ENCODE peak calls at places on chromosomes 4 and X, in ten cellular contexts. F is breast epithelium, K is kidney epithelial cell, G is fibroblast of the aortic adventitia, Q is endothelial cell, Z is mucosa of descending colon, H is thoracic aorta, W is prostate gland, C is WTC11, D is gastrocnemius medialis. V is an unnamed sample.

GRCh38 chr4:137432431-137432830 is 99.9 kb downstream of the PCDH18 start:
- DNase-seq in F (no peak), K (no peak), G (peak), Q (no peak), Z (no peak), H (no peak), W (no peak), C (no peak), D (no peak), V (no peak)

GRCh38 chrX:112058255-112058654 is 24.3 kb downstream of the TRPC5 start:
- DNase-seq in F (no peak), K (no peak), G (no peak), Q (peak), Z (no peak), H (no peak), W (no peak), C (no peak), D (no peak), V (no peak)

GRCh38 chr4:54228563-54229501 is at the start of gene PDGFRA:
- DNase-seq in F (no peak), K (no peak), G (peak), Q (no peak), Z (peak), H (no peak), W (no peak), C (peak), D (peak), V (no peak)

GRCh38 chr4:54233697-54234496 is 4.8 kb downstream of the PDGFRA start:
- DNase-seq in F (peak), K (no peak), G (peak), Q (peak), Z (peak), H (no peak), W (peak), C (peak), D (peak), V (peak)

GRCh38 chr4:48943387-48943786 is 36.8 kb upstream of the OCIAD2 start:
- DNase-seq in F (no peak), K (no peak), G (no peak), Q (no peak), Z (no peak), H (no peak), W (no peak), C (peak), D (no peak), V (no peak)

GRCh38 chrX:72137846-72138455 is 6.2 kb upstream of the RTL5 start:
- DNase-seq in F (no peak), K (no peak), G (no peak), Q (no peak), Z (no peak), H (no peak), W (no peak), C (no peak), D (no peak), V (no peak)

GRCh38 chrX:130974323-130974722 is 71.3 kb upstream of the ENOX2 start:
- DNase-seq in F (no peak), K (peak), G (peak), Q (no peak), Z (no peak), H (no peak), W (no peak), C (no peak), D (no peak), V (no peak)

GRCh38 chrX:40784516-40785151 is 49.3 kb upstream of the MED14 start:
- DNase-seq in F (no peak), K (no peak), G (no peak), Q (no peak), Z (no peak), H (no peak), W (no peak), C (no peak), D (no peak), V (no peak)

GRCh38 chr4:32748498-32748897 is 2028.3 kb downstream of the PCDH7 start:
- DNase-seq in F (no peak), K (no peak), G (no peak), Q (no peak), Z (no peak), H (no peak), W (no peak), C (peak), D (no peak), V (no peak)

GRCh38 chr4:116926631-116927295 is 158.6 kb downstream of the TRAM1L1 start:
- DNase-seq in F (no peak), K (peak), G (no peak), Q (no peak), Z (no peak), H (no peak), W (no peak), C (no peak), D (no peak), V (no peak)

GRCh38 chr4:42709392-42710065 is 52.6 kb upstream of the ATP8A1 start:
- DNase-seq in F (no peak), K (no peak), G (no peak), Q (no peak), Z (no peak), H (no peak), W (peak), C (no peak), D (no peak), V (no peak)

GRCh38 chr4:75922588-75922987 is 18.2 kb downstream of the NAAA start:
- DNase-seq in F (no peak), K (no peak), G (no peak), Q (no peak), Z (no peak), H (no peak), W (no peak), C (no peak), D (no peak), V (no peak)

GRCh38 chr4:145881991-145882390 is 56.6 kb downstream of the ZNF827 start:
- DNase-seq in F (peak), K (no peak), G (no peak), Q (no peak), Z (peak), H (no peak), W (peak), C (peak), D (no peak), V (no peak)

GRCh38 chr4:54152846-54153600 is 53.1 kb downstream of the GSX2 start:
- DNase-seq in F (no peak), K (peak), G (peak), Q (no peak), Z (no peak), H (no peak), W (no peak), C (no peak), D (no peak), V (no peak)

GRCh38 chrX:95156566-95156965 is 1482.6 kb downstream of the FAM133A start:
- DNase-seq in F (no peak), K (no peak), G (no peak), Q (no peak), Z (no peak), H (no peak), W (no peak), C (no peak), D (no peak), V (no peak)

GRCh38 chr4:123651127-123651526 is 254.5 kb downstream of the SPRY1 start:
- DNase-seq in F (no peak), K (no peak), G (peak), Q (no peak), Z (no peak), H (no peak), W (peak), C (no peak), D (no peak), V (no peak)

GRCh38 chr4:1305781-1306455 is 16.2 kb downstream of the MAEA start:
- DNase-seq in F (no peak), K (no peak), G (no peak), Q (no peak), Z (peak), H (no peak), W (no peak), C (no peak), D (no peak), V (no peak)

GRCh38 chrX:129622757-129623301 is 31.9 kb downstream of the APLN start:
- DNase-seq in F (peak), K (no peak), G (peak), Q (peak), Z (no peak), H (no peak), W (no peak), C (peak), D (no peak), V (no peak)

GRCh38 chrX:1815456-1816175 is 200.8 kb downstream of the ASMT start:
- DNase-seq in F (no peak), K (no peak), G (no peak), Q (no peak), Z (no peak), H (no peak), W (no peak), C (no peak), D (no peak), V (no peak)

GRCh38 chr4:16034010-16034829 is 49.6 kb downstream of the PROM1 start:
- DNase-seq in F (no peak), K (peak), G (peak), Q (no peak), Z (no peak), H (no peak), W (no peak), C (no peak), D (no peak), V (no peak)

GRCh38 chr4:61909031-61909430 is 708.9 kb downstream of the ADGRL3 start:
- DNase-seq in F (no peak), K (no peak), G (no peak), Q (no peak), Z (no peak), H (no peak), W (no peak), C (no peak), D (no peak), V (no peak)

GRCh38 chr4:8682725-8683124 is 90.2 kb downstream of the CPZ start:
- DNase-seq in F (no peak), K (no peak), G (no peak), Q (no peak), Z (no peak), H (no peak), W (no peak), C (no peak), D (no peak), V (no peak)

GRCh38 chr4:12645732-12646131 is 838.4 kb downstream of the RAB28 start:
- DNase-seq in F (no peak), K (no peak), G (no peak), Q (no peak), Z (no peak), H (no peak), W (no peak), C (no peak), D (no peak), V (no peak)

GRCh38 chr4:54802336-54802735 is 144.6 kb downstream of the KIT start:
- DNase-seq in F (no peak), K (no peak), G (no peak), Q (no peak), Z (no peak), H (no peak), W (no peak), C (no peak), D (no peak), V (no peak)

GRCh38 chrX:3346436-3347329 is at the start of gene MXRA5:
- DNase-seq in F (no peak), K (no peak), G (peak), Q (peak), Z (no peak), H (no peak), W (peak), C (peak), D (no peak), V (no peak)

GRCh38 chr4:121256346-121256745 is 92.2 kb upstream of the TNIP3 start:
- DNase-seq in F (no peak), K (peak), G (peak), Q (no peak), Z (no peak), H (no peak), W (no peak), C (no peak), D (no peak), V (peak)

GRCh38 chr4:21769404-21770147 is 179.0 kb downstream of the KCNIP4 start:
- DNase-seq in F (no peak), K (peak), G (peak), Q (no peak), Z (no peak), H (no peak), W (no peak), C (no peak), D (no peak), V (no peak)

GRCh38 chr4:35151816-35152572 is 1092.3 kb downstream of the ARAP2 start:
- DNase-seq in F (no peak), K (no peak), G (no peak), Q (peak), Z (no peak), H (no peak), W (no peak), C (peak), D (no peak), V (peak)

GRCh38 chrX:129842510-129843208 is 1.0 kb downstream of the ZDHHC9 start:
- DNase-seq in F (no peak), K (no peak), G (peak), Q (peak), Z (peak), H (no peak), W (peak), C (peak), D (peak), V (no peak)

GRCh38 chr4:186248643-186249042 is 17.3 kb upstream of the F11 start:
- DNase-seq in F (no peak), K (no peak), G (no peak), Q (no peak), Z (no peak), H (no peak), W (no peak), C (no peak), D (no peak), V (no peak)

GRCh38 chrX:154013614-154014360 is 5.9 kb downstream of the IRAK1 start:
- DNase-seq in F (no peak), K (no peak), G (peak), Q (peak), Z (no peak), H (no peak), W (no peak), C (peak), D (no peak), V (peak)

GRCh38 chrX:120559799-120560198 is 963 bp downstream of the CUL4B start:
- DNase-seq in F (no peak), K (no peak), G (no peak), Q (no peak), Z (no peak), H (no peak), W (no peak), C (no peak), D (no peak), V (peak)

GRCh38 chr4:153170407-153170806 is 33.8 kb upstream of the TRIM2 start:
- DNase-seq in F (no peak), K (no peak), G (no peak), Q (no peak), Z (no peak), H (no peak), W (no peak), C (no peak), D (no peak), V (no peak)

GRCh38 chr4:75723117-75723801 is 1.1 kb upstream of the USO1 start:
- DNase-seq in F (no peak), K (no peak), G (peak), Q (no peak), Z (no peak), H (no peak), W (no peak), C (no peak), D (no peak), V (peak)

GRCh38 chr4:156941940-156942548 is 29.6 kb downstream of the PDGFC start:
- DNase-seq in F (peak), K (peak), G (peak), Q (peak), Z (peak), H (no peak), W (peak), C (peak), D (peak), V (no peak)

GRCh38 chr4:65089666-65090065 is 580.6 kb downstream of the EPHA5 start:
- DNase-seq in F (no peak), K (no peak), G (peak), Q (no peak), Z (no peak), H (no peak), W (no peak), C (no peak), D (no peak), V (peak)

GRCh38 chr4:2292679-2293108 is 30.8 kb upstream of the MXD4 start:
- DNase-seq in F (no peak), K (no peak), G (peak), Q (no peak), Z (no peak), H (no peak), W (no peak), C (no peak), D (no peak), V (no peak)

GRCh38 chr4:2175990-2176698 is 65.8 kb downstream of the HAUS3 start:
- DNase-seq in F (no peak), K (no peak), G (no peak), Q (no peak), Z (no peak), H (no peak), W (no peak), C (no peak), D (no peak), V (peak)

GRCh38 chrX:153968754-153969124 is 2.9 kb downstream of the HCFC1 start:
- DNase-seq in F (no peak), K (no peak), G (no peak), Q (no peak), Z (no peak), H (no peak), W (no peak), C (no peak), D (peak), V (peak)

GRCh38 chr4:79241846-79242245 is 84.0 kb downstream of the NAA11 start:
- DNase-seq in F (no peak), K (peak), G (peak), Q (no peak), Z (no peak), H (no peak), W (no peak), C (no peak), D (no peak), V (peak)
- TF ChIP-seq CTCF in F (no peak), K (peak), G (peak), Q (no peak), Z (no peak), H (no peak), W (no peak), C (peak), D (no peak), V (no peak)

DNA sequence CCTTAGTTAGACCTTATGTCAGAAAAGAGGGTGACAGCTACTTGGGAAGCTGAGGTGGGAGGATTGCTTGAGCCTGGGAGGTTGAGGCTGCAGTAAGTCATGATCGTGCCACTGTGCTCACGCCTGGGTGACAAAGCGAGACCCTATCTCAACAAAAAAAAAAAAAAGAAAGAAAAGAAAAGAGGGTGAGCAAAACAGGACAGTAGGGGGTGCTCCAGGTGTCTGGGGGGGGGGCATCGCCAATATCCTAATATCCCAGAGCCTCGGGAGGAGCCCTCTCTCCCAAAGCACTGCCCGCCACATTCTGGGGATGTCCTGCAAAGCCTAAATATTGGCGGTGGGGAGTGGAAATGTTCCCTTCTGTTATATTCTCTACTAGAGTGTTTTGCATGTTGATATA is 120.9 kb upstream of the TBL1X start:
- DNase-seq in F (no peak), K (no peak), G (no peak), Q (no peak), Z (no peak), H (no peak), W (no peak), C (no peak), D (no peak), V (no peak)
- TF ChIP-seq CTCF in F (no peak), K (no peak), G (no peak), Q (no peak), Z (no peak), H (no peak), W (no peak), C (no peak), D (no peak), V (no peak)

GRCh38 chrX:127570276-127570675 is 481.9 kb downstream of the ACTRT1 start:
- DNase-seq in F (no peak), K (no peak), G (no peak), Q (no peak), Z (no peak), H (no peak), W (no peak), C (no peak), D (no peak), V (no peak)
- TF ChIP-seq CTCF in F (no peak), K (no peak), G (no peak), Q (no peak), Z (no peak), H (no peak), W (no peak), C (no peak), D (no peak), V (no peak)

GRCh38 chrX:134716620-134717012 is 58.3 kb upstream of the PLAC1 start:
- DNase-seq in F (no peak), K (no peak), G (no peak), Q (no peak), Z (no peak), H (no peak), W (no peak), C (no peak), D (no peak), V (no peak)

GRCh38 chrX:134715930-134716619 is 57.8 kb upstream of the PLAC1 start:
- DNase-seq in F (no peak), K (no peak), G (no peak), Q (no peak), Z (no peak), H (no peak), W (no peak), C (no peak), D (no peak), V (no peak)

GRCh38 chrX:134717698-134718328 is 59.5 kb upstream of the PLAC1 start:
- DNase-seq in F (no peak), K (no peak), G (peak), Q (no peak), Z (no peak), H (no peak), W (no peak), C (no peak), D (no peak), V (peak)

GRCh38 chrX:134721766-134722532 is 63.7 kb upstream of the PLAC1 start:
- DNase-seq in F (no peak), K (no peak), G (no peak), Q (no peak), Z (no peak), H (no peak), W (no peak), C (no peak), D (no peak), V (no peak)

DNA sequence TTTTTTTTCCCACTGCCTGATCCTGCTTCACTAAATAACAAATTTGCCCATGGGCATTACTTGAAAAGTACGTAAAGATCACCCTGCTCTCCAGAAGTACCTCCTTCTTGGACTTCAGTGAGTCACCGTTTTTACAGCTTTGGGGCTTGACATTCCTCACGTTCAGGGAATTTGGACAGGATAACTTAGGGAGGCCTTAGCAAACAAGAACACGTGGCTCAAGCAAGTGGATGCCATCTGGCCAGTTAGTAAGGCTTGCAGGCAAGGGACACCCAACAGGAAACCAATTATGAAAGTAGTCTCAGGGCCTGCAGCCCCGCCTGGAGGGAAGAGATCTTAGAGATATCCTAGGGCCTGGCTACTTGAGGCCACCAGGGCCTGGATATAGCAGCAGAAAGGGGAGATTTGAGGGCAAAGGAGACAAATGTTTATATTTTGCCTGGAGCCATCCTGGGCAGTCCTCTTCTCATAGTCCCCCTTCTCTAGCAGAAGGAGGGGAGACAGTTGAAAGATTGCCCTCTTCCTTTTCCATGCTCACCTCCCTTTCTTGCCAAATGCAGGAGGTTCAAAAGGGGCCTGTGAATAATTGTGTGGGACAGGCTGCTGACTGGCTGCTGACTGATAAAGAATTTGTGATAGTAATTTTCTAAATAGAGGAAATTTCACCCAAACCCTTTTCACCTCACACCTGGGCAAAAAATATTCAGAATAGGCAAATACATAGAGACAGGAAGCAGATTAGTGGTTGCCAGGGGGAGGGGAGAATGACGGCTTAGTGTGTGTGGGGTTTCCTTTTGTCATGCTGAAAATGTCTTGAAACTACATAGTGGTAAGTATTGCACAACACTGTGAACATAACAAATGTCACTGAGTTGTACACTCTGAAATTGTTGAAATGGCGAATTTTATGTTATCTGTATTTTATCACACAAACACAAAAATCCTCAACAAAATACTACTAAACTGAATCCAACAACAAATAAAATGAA is 60.4 kb upstream of the PLAC1 start:
- DNase-seq in F (no peak), K (peak), G (peak), Q (no peak), Z (no peak), H (no peak), W (peak), C (no peak), D (peak), V (peak)
- TF ChIP-seq CTCF in F (no peak), K (no peak), G (peak), Q (no peak), Z (no peak), H (no peak), W (no peak), C (no peak), D (no peak), V (no peak)

V was measured in NB4.